ENCODE peak calls at places on chromosomes 16 and 17, in four cellular contexts. A, T, I and R are unnamed samples.

GRCh38 chr17:51815097-51815496 is 343.4 kb downstream of the CA10 start:
- DNase-seq in A (no peak), T (no peak), I (no peak), R (no peak)

GRCh38 chr16:19524866-19525723 is 1.4 kb downstream of the CCP110 start:
- DNase-seq in A (no peak), T (peak), I (peak), R (peak)

GRCh38 chr17:65301184-65301583 is 164.0 kb downstream of the RGS9 start:
- DNase-seq in A (no peak), T (no peak), I (no peak), R (no peak)

GRCh38 chr17:59561042-59561441 is 4.4 kb upstream of the DHX40 start:
- DNase-seq in A (peak), T (peak), I (no peak), R (peak)

GRCh38 chr17:21286066-21286770 is 1.7 kb downstream of the MAP2K3 start:
- DNase-seq in A (peak), T (peak), I (no peak), R (no peak)

GRCh38 chr17:61634942-61635538 is 44.0 kb upstream of the NACA2 start:
- DNase-seq in A (no peak), T (no peak), I (no peak), R (no peak)

GRCh38 chr16:86665319-86665675 is 86.9 kb downstream of the FOXL1 start:
- DNase-seq in A (peak), T (no peak), I (peak), R (no peak)

GRCh38 chr17:38705523-38705802 is 390 bp downstream of the MLLT6 start:
- DNase-seq in A (no peak), T (no peak), I (no peak), R (peak)

GRCh38 chr16:3029499-3030127 is 5.8 kb downstream of the THOC6 start:
- DNase-seq in A (no peak), T (peak), I (no peak), R (peak)

GRCh38 chr16:4303973-4304372 is 11.9 kb upstream of the GLIS2 start:
- DNase-seq in A (no peak), T (no peak), I (no peak), R (peak)

GRCh38 chr17:50258647-50259483 is 15.4 kb upstream of the TMEM92 start:
- DNase-seq in A (no peak), T (peak), I (no peak), R (no peak)

GRCh38 chr16:58491-59439 is 5.1 kb downstream of the SNRNP25 start:
- DNase-seq in A (no peak), T (no peak), I (no peak), R (no peak)

GRCh38 chr17:57667461-57667923 is 77.6 kb downstream of the CCDC182 start:
- DNase-seq in A (no peak), T (no peak), I (no peak), R (no peak)

GRCh38 chr16:12971216-12971615 is 69.8 kb downstream of the SHISA9 start:
- DNase-seq in A (no peak), T (peak), I (no peak), R (no peak)

GRCh38 chr16:88957456-88957767 is 19.6 kb downstream of the CBFA2T3 start:
- DNase-seq in A (no peak), T (no peak), I (no peak), R (no peak)

GRCh38 chr17:81479175-81479574 is 33.4 kb downstream of the ACTG1 start:
- DNase-seq in A (no peak), T (no peak), I (no peak), R (no peak)

GRCh38 chr16:48271728-48272127 is 24.4 kb upstream of the ABCC11 start:
- DNase-seq in A (no peak), T (no peak), I (no peak), R (no peak)

GRCh38 chr17:73787721-73788051 is 143.4 kb upstream of the SDK2 start:
- DNase-seq in A (no peak), T (no peak), I (no peak), R (no peak)

GRCh38 chr17:46772879-46773620 is 45.4 kb downstream of the WNT3 start:
- DNase-seq in A (no peak), T (no peak), I (no peak), R (no peak)

GRCh38 chr17:75077490-75078096 is 10.2 kb upstream of the SLC16A5 start:
- DNase-seq in A (no peak), T (no peak), I (no peak), R (peak)

GRCh38 chr16:11972128-11972527 is 4.4 kb upstream of the SNX29 start:
- DNase-seq in A (peak), T (no peak), I (no peak), R (peak)

GRCh38 chr16:17026600-17027242 is 444.0 kb downstream of the XYLT1 start:
- DNase-seq in A (no peak), T (no peak), I (peak), R (no peak)

GRCh38 chr17:74449773-74450172 is 16.7 kb upstream of the CD300A start:
- DNase-seq in A (no peak), T (no peak), I (no peak), R (no peak)

GRCh38 chr17:42527932-42528331 is 8.1 kb upstream of the NAGLU start:
- DNase-seq in A (peak), T (no peak), I (no peak), R (no peak)

GRCh38 chr17:44952946-44953475 is 5.4 kb upstream of the KIF18B start:
- DNase-seq in A (no peak), T (no peak), I (no peak), R (peak)

GRCh38 chr16:54503011-54503410 is 216.4 kb upstream of the IRX3 start:
- DNase-seq in A (no peak), T (no peak), I (no peak), R (no peak)

GRCh38 chr17:2090804-2091534 is 36.1 kb downstream of the HIC1 start:
- DNase-seq in A (no peak), T (no peak), I (no peak), R (peak)

GRCh38 chr17:81135503-81136283 is 29.6 kb upstream of the PVALEF start:
- DNase-seq in A (no peak), T (no peak), I (no peak), R (no peak)

GRCh38 chr17:77002103-77003045 is 134.2 kb downstream of the MGAT5B start:
- DNase-seq in A (peak), T (no peak), I (no peak), R (peak)

GRCh38 chr17:4566785-4567184 is 6.4 kb upstream of the GGT6 start:
- DNase-seq in A (peak), T (peak), I (no peak), R (peak)

GRCh38 chr17:57485566-57485865 is 229.2 kb downstream of the MSI2 start:
- DNase-seq in A (no peak), T (no peak), I (no peak), R (no peak)

GRCh38 chr16:75494696-75495601 is at the start of gene CHST6:
- DNase-seq in A (peak), T (peak), I (no peak), R (peak)
- H3K27ac ChIP-seq in A (no peak), T (no peak), I (no peak), R (peak)

DNA sequence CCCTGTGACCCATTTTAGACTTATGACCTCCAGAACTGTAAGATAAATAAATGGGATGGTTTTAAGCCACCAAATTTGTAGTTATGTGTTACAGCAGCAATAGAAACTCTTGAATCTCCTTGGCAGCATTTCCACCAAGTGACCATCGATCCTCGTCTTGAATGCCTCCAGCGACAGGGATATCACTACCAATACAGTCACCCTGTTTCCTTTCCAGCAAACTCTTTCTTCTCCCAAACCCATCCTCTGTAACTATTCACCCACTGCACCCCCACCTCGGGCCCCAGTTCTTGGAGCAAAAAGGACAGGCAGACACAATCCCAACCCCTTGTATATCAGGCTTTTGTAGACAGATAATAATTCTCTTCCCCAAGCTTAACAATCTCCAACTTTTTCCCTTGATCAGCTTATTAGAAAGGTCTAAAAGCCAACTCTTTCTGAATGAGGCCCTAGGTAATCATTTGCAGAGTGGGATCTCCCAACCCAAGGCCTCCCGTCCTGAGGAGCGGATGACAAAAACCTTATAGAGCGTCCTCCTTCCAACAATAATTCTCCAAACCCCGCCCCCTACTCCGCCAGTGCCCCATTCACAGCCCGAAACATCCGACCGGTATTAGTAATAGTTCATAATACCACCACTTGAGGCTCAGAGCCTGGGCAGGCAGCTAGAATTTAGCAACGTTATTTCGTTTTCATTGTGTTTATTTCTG is 14.7 kb upstream of the PLLP start:
- DNase-seq in A (peak), T (peak), I (no peak), R (peak)
- H2AFZ ChIP-seq in A (peak), T (peak), I (peak), R (peak)

GRCh38 chr17:78806451-78806850 is 24.4 kb upstream of the CYTH1 start:
- DNase-seq in A (no peak), T (peak), I (no peak), R (no peak)
- TF ChIP-seq JUNB in A (no peak), T (no peak), I (no peak), R (no peak)

GRCh38 chr17:83118071-83118841 is 38.8 kb downstream of the METRNL start:
- DNase-seq in A (no peak), T (no peak), I (no peak), R (no peak)
- H3K27ac ChIP-seq in A (no peak), T (no peak), I (no peak), R (peak)

GRCh38 chr17:62656446-62656845 is 29.0 kb downstream of the MRC2 start:
- DNase-seq in A (no peak), T (no peak), I (no peak), R (no peak)

GRCh38 chr17:62652251-62653001 is 25.0 kb downstream of the MRC2 start:
- DNase-seq in A (no peak), T (no peak), I (no peak), R (peak)

GRCh38 chr17:62653831-62654829 is 26.7 kb downstream of the MRC2 start:
- DNase-seq in A (no peak), T (peak), I (no peak), R (no peak)

GRCh38 chr17:62650587-62650986 is 23.1 kb downstream of the MRC2 start:
- DNase-seq in A (no peak), T (no peak), I (no peak), R (no peak)

DNA sequence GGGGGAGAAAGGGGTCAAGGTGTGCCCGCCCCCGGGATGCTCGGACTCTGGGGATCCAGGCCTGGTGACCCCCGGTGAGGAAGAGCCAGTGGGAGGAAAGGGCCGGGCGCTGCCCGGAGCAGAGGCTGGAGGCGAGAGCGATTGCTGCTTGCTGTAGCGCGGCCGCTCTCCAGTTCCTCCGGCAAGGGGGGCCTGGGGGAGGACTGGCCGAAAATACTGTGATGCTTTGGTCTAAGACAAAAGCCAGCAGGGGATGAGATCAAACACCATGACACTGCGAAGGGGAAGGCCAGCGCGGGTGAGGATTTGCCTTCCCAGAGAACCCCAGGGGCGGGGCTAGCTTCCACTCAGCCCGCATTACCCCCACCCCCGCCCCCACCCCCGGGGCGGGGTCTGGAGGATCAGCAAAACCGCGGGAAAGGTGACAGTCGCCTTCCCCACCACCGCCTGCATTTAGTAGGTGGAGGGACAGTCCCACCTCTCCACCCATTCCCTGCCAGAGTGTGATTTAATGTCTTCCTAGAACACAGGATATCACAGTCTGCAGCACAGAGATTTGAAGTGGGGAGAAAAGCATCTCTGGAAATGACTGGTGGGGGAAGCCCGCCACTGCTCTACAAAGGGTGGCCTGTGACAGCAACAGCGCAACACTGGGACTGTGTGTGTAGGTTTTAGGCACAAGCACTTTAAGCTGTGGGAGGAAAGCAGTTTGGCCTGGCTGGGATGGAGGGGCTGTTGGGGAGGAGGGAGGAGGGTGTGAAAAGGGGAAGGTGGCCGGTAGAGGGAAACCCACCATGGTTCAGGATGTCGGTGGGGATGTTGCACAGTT is 25.7 kb downstream of the MRC2 start:
- DNase-seq in A (no peak), T (peak), I (peak), R (peak)
- H2AFZ ChIP-seq in A (no peak), T (peak), I (peak), R (peak)

DNA sequence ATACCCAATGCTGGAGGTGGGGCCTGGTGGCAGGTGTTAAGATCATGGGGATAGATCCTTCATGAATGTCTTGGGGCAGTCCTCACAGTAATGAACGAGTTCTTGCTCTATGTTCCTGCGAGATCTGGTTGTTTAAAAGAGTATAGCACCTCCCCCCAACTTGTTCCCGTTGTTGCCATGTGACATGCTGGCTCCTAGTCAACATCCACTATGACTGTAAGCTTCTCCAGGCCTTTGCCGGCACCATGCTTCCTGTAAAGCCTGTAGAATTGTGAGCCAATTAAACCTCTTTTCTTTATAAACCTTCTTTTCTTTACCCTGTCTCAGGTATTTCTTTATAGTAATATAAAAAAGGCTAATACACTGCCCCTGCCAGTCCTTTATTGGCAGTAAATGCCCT is 33.3 kb downstream of the RANBP10 start:
- DNase-seq in A (no peak), T (peak), I (no peak), R (no peak)
- TF ChIP-seq JUNB in A (no peak), T (no peak), I (no peak), R (no peak)